ENCODE peak calls at places on chromosomes 3 and 15, in six cellular contexts. One of them, this sample, is unnamed.

GRCh38 chr15:80557441-80558234 is 137.5 kb upstream of the ABHD17C start:
- DNase-seq in esophagus muscularis mucosa: peak
- DNase-seq in K562: no peak
- DNase-seq in transverse colon: no peak
- DNase-seq in suprapubic skin: no peak
- DNase-seq in tibial nerve: no peak
- DNase-seq in this sample: no peak

GRCh38 chr15:85125056-85125661 is 143.5 kb downstream of the PDE8A start:
- DNase-seq in esophagus muscularis mucosa: no peak
- DNase-seq in K562: no peak
- DNase-seq in transverse colon: no peak
- DNase-seq in suprapubic skin: no peak
- DNase-seq in tibial nerve: no peak
- DNase-seq in this sample: no peak

GRCh38 chr3:6251612-6252011 is 609.3 kb upstream of the GRM7 start:
- DNase-seq in esophagus muscularis mucosa: no peak
- DNase-seq in K562: no peak
- DNase-seq in transverse colon: no peak
- DNase-seq in suprapubic skin: no peak
- DNase-seq in tibial nerve: no peak
- DNase-seq in this sample: no peak

GRCh38 chr3:152638707-152639450 is 196.1 kb upstream of the P2RY1 start:
- DNase-seq in esophagus muscularis mucosa: no peak
- DNase-seq in K562: no peak
- DNase-seq in transverse colon: no peak
- DNase-seq in suprapubic skin: no peak
- DNase-seq in tibial nerve: no peak
- DNase-seq in this sample: peak

GRCh38 chr3:46537789-46538188 is 28.3 kb downstream of the LRRC2 start:
- DNase-seq in esophagus muscularis mucosa: peak
- DNase-seq in K562: no peak
- DNase-seq in transverse colon: no peak
- DNase-seq in suprapubic skin: no peak
- DNase-seq in tibial nerve: no peak
- DNase-seq in this sample: no peak

GRCh38 chr15:43440721-43441281 is 52.2 kb downstream of the TP53BP1 start:
- DNase-seq in esophagus muscularis mucosa: no peak
- DNase-seq in K562: peak
- DNase-seq in transverse colon: peak
- DNase-seq in suprapubic skin: no peak
- DNase-seq in tibial nerve: no peak
- DNase-seq in this sample: no peak

GRCh38 chr15:60235951-60236710 is 161.7 kb downstream of the ANXA2 start:
- DNase-seq in esophagus muscularis mucosa: no peak
- DNase-seq in K562: no peak
- DNase-seq in transverse colon: no peak
- DNase-seq in suprapubic skin: no peak
- DNase-seq in tibial nerve: no peak
- DNase-seq in this sample: no peak

GRCh38 chr3:112605285-112605684 is 35.7 kb downstream of the CCDC80 start:
- DNase-seq in esophagus muscularis mucosa: no peak
- DNase-seq in K562: no peak
- DNase-seq in transverse colon: no peak
- DNase-seq in suprapubic skin: no peak
- DNase-seq in tibial nerve: no peak
- DNase-seq in this sample: no peak

GRCh38 chr3:23203651-23204111 is 554 bp downstream of the UBE2E2 start:
- DNase-seq in esophagus muscularis mucosa: no peak
- DNase-seq in K562: peak
- DNase-seq in transverse colon: peak
- DNase-seq in suprapubic skin: peak
- DNase-seq in tibial nerve: no peak
- DNase-seq in this sample: peak

GRCh38 chr15:53811530-53811929 is 52.1 kb upstream of the WDR72 start:
- DNase-seq in esophagus muscularis mucosa: no peak
- DNase-seq in K562: no peak
- DNase-seq in transverse colon: no peak
- DNase-seq in suprapubic skin: no peak
- DNase-seq in tibial nerve: no peak
- DNase-seq in this sample: no peak

GRCh38 chr3:119810018-119810435 is 28.1 kb downstream of the NR1I2 start:
- DNase-seq in esophagus muscularis mucosa: no peak
- DNase-seq in K562: no peak
- DNase-seq in transverse colon: peak
- DNase-seq in suprapubic skin: no peak
- DNase-seq in tibial nerve: no peak
- DNase-seq in this sample: no peak

GRCh38 chr3:150081084-150081483 is 110.4 kb upstream of the PFN2 start:
- DNase-seq in esophagus muscularis mucosa: no peak
- DNase-seq in K562: no peak
- DNase-seq in transverse colon: no peak
- DNase-seq in suprapubic skin: no peak
- DNase-seq in tibial nerve: no peak
- DNase-seq in this sample: no peak

GRCh38 chr15:48647963-48648362 is 2.5 kb upstream of the FBN1 start:
- DNase-seq in esophagus muscularis mucosa: peak
- DNase-seq in K562: no peak
- DNase-seq in transverse colon: no peak
- DNase-seq in suprapubic skin: no peak
- DNase-seq in tibial nerve: no peak
- DNase-seq in this sample: peak

GRCh38 chr3:173977747-173978146 is 580.2 kb downstream of the NLGN1 start:
- DNase-seq in esophagus muscularis mucosa: no peak
- DNase-seq in K562: no peak
- DNase-seq in transverse colon: no peak
- DNase-seq in suprapubic skin: no peak
- DNase-seq in tibial nerve: no peak
- DNase-seq in this sample: no peak

GRCh38 chr3:42529463-42529862 is 27.0 kb downstream of the VIPR1 start:
- DNase-seq in esophagus muscularis mucosa: no peak
- DNase-seq in K562: no peak
- DNase-seq in transverse colon: no peak
- DNase-seq in suprapubic skin: no peak
- DNase-seq in tibial nerve: no peak
- DNase-seq in this sample: no peak

GRCh38 chr15:99574048-99574447 is 8.3 kb downstream of the MEF2A start:
- DNase-seq in esophagus muscularis mucosa: no peak
- DNase-seq in K562: no peak
- DNase-seq in transverse colon: no peak
- DNase-seq in suprapubic skin: no peak
- DNase-seq in tibial nerve: no peak
- DNase-seq in this sample: no peak

GRCh38 chr3:30613135-30613825 is 6.9 kb downstream of the TGFBR2 start:
- DNase-seq in esophagus muscularis mucosa: no peak
- DNase-seq in K562: no peak
- DNase-seq in transverse colon: no peak
- DNase-seq in suprapubic skin: no peak
- DNase-seq in tibial nerve: no peak
- DNase-seq in this sample: no peak

GRCh38 chr3:136279092-136279491 is 29.0 kb downstream of the PCCB start:
- DNase-seq in esophagus muscularis mucosa: no peak
- DNase-seq in K562: no peak
- DNase-seq in transverse colon: no peak
- DNase-seq in suprapubic skin: no peak
- DNase-seq in tibial nerve: no peak
- DNase-seq in this sample: no peak

GRCh38 chr3:58640700-58641372 is 25.7 kb downstream of the FAM3D start:
- DNase-seq in esophagus muscularis mucosa: no peak
- DNase-seq in K562: peak
- DNase-seq in transverse colon: peak
- DNase-seq in suprapubic skin: peak
- DNase-seq in tibial nerve: peak
- DNase-seq in this sample: peak

GRCh38 chr3:4708230-4708629 is 215.1 kb downstream of the ITPR1 start:
- DNase-seq in esophagus muscularis mucosa: no peak
- DNase-seq in K562: no peak
- DNase-seq in transverse colon: no peak
- DNase-seq in suprapubic skin: no peak
- DNase-seq in tibial nerve: no peak
- DNase-seq in this sample: no peak

GRCh38 chr15:58698887-58699641 is 50.4 kb downstream of the ADAM10 start:
- DNase-seq in esophagus muscularis mucosa: no peak
- DNase-seq in K562: no peak
- DNase-seq in transverse colon: no peak
- DNase-seq in suprapubic skin: no peak
- DNase-seq in tibial nerve: no peak
- DNase-seq in this sample: no peak

GRCh38 chr15:83066761-83067637 is at the start of gene BTBD1:
- DNase-seq in esophagus muscularis mucosa: peak
- DNase-seq in K562: peak
- DNase-seq in transverse colon: peak
- DNase-seq in suprapubic skin: peak
- DNase-seq in tibial nerve: peak
- DNase-seq in this sample: peak
- TF ChIP-seq EP300 in esophagus muscularis mucosa: no peak
- TF ChIP-seq EP300 in K562: no peak
- TF ChIP-seq EP300 in transverse colon: no peak
- TF ChIP-seq EP300 in suprapubic skin: no peak
- TF ChIP-seq EP300 in tibial nerve: peak
- TF ChIP-seq EP300 in this sample: no peak

GRCh38 chr3:51941798-51942602 is at the start of the genes PARP3 and RRP9:
- DNase-seq in esophagus muscularis mucosa: peak
- DNase-seq in K562: peak
- DNase-seq in transverse colon: peak
- DNase-seq in suprapubic skin: peak
- DNase-seq in tibial nerve: peak
- DNase-seq in this sample: peak
- TF ChIP-seq POLR2A in esophagus muscularis mucosa: no peak
- TF ChIP-seq POLR2A in K562: peak
- TF ChIP-seq POLR2A in transverse colon: peak
- TF ChIP-seq POLR2A in suprapubic skin: peak
- TF ChIP-seq POLR2A in tibial nerve: no peak
- TF ChIP-seq POLR2A in this sample: peak

DNA sequence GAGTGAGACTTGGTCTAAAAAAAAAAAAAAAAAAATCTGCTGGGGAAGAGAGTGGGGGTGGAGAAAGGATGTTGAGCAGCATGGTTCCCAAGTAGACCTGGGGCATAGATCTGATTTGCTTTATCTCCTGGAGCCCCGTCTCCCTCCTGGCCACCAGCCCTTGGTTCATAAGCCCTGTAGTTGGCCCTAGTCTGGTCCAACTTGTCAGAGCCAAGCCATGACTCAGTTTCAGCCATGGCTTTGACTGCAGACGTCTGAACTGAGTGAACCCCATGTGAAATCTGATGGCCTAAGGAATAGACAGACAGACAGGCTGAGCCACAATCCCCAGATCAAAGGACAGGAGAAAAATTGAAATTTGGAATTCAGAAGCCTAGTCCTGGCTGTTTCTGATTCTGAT is 2.0 kb upstream of the CILP start:
- DNase-seq in esophagus muscularis mucosa: no peak
- DNase-seq in K562: no peak
- DNase-seq in transverse colon: no peak
- DNase-seq in suprapubic skin: no peak
- DNase-seq in tibial nerve: no peak
- DNase-seq in this sample: no peak
- TF ChIP-seq EP300 in esophagus muscularis mucosa: no peak
- TF ChIP-seq EP300 in K562: no peak
- TF ChIP-seq EP300 in transverse colon: no peak
- TF ChIP-seq EP300 in suprapubic skin: no peak
- TF ChIP-seq EP300 in tibial nerve: no peak
- TF ChIP-seq EP300 in this sample: no peak

GRCh38 chr15:45378149-45378912 is at the start of gene GATM:
- DNase-seq in esophagus muscularis mucosa: peak
- DNase-seq in K562: no peak
- DNase-seq in transverse colon: peak
- DNase-seq in suprapubic skin: peak
- DNase-seq in tibial nerve: peak
- DNase-seq in this sample: peak

GRCh38 chr15:45375836-45376235 is 2.5 kb downstream of the GATM start:
- DNase-seq in esophagus muscularis mucosa: no peak
- DNase-seq in K562: no peak
- DNase-seq in transverse colon: no peak
- DNase-seq in suprapubic skin: no peak
- DNase-seq in tibial nerve: no peak
- DNase-seq in this sample: no peak

GRCh38 chr15:45376967-45377629 is 1.2 kb downstream of the GATM start:
- DNase-seq in esophagus muscularis mucosa: no peak
- DNase-seq in K562: no peak
- DNase-seq in transverse colon: no peak
- DNase-seq in suprapubic skin: no peak
- DNase-seq in tibial nerve: no peak
- DNase-seq in this sample: no peak

GRCh38 chr15:45377630-45378148 is 655 bp downstream of the GATM start:
- DNase-seq in esophagus muscularis mucosa: no peak
- DNase-seq in K562: no peak
- DNase-seq in transverse colon: peak
- DNase-seq in suprapubic skin: peak
- DNase-seq in tibial nerve: no peak
- DNase-seq in this sample: peak

DNA sequence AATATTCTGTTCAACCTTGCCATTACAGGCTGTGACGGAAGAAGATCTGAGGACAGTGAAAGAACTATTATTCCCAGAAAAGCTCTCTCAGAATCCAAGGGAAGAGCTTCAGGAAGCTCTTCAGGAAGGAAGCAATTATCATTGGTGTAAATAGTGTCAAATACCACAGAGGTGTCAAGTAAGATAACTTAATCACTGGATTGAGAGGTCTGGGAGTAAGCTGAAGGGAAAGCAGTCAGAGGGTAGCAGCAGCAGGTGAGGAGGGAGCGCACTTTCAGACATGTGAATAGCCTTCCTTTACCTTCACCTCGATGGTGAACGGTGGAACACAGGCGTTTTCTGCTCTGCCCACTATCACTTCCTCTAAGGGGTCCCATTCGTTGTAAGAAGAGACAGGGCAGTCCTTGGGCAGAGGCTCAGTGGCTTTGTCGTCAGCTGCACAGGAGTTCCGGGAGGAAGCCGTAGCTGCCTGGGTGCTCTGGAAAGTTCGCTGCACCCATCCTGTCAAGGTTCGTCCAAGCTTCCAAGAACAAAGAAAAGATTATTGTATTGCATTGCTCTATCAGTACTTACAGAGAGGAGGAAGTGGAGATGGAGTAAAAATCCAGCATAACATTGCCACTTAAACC is 1.9 kb downstream of the GATM start:
- DNase-seq in esophagus muscularis mucosa: no peak
- DNase-seq in K562: no peak
- DNase-seq in transverse colon: no peak
- DNase-seq in suprapubic skin: no peak
- DNase-seq in tibial nerve: no peak
- DNase-seq in this sample: no peak
- TF ChIP-seq POLR2A in esophagus muscularis mucosa: no peak
- TF ChIP-seq POLR2A in K562: no peak
- TF ChIP-seq POLR2A in transverse colon: no peak
- TF ChIP-seq POLR2A in suprapubic skin: no peak
- TF ChIP-seq POLR2A in tibial nerve: no peak
- TF ChIP-seq POLR2A in this sample: no peak

DNA sequence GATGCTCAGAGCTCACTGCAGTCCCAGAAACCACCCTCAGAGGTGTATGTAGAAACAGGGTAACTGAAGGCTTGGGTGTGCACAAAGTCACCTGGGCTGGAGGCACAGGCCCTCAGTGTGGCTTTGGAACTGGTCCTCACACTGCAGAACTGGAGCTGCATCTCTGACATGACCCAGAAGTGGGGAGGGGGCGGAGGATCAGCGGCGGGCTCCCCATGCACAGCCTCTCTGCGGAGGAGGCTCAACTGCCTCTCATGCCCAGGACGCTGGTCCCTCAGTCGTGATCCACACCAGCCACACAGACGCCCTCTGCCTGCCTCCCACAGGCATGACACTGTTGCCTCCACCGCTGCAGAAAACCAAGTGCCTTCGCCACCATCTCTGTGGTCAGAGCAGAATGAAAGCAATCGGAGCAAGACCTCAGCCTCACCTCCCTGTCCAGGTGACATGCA is 73.7 kb downstream of the TM2D3 start:
- DNase-seq in esophagus muscularis mucosa: peak
- DNase-seq in K562: peak
- DNase-seq in transverse colon: peak
- DNase-seq in suprapubic skin: no peak
- DNase-seq in tibial nerve: no peak
- DNase-seq in this sample: no peak
- TF ChIP-seq EP300 in esophagus muscularis mucosa: no peak
- TF ChIP-seq EP300 in K562: no peak
- TF ChIP-seq EP300 in transverse colon: no peak
- TF ChIP-seq EP300 in suprapubic skin: no peak
- TF ChIP-seq EP300 in tibial nerve: no peak
- TF ChIP-seq EP300 in this sample: no peak